ENCODE peak calls at places on chromosomes 2 and 18, in nine cellular contexts. Q is HFFc6, P is H1, F is endothelial cell, D is GM12865, B is A549, H is dorsolateral prefrontal cortex, X is cardiac fibroblast, N is GM06990. J is an unnamed sample.

GRCh38 chr2:84970266-84970955 is 550 bp upstream of the KCMF1 start:
- DNase-seq in B (peak; percentile 70), F (peak; percentile 65), N (peak; percentile 81), H (peak; percentile 40), D (peak; percentile 85), P (no peak), X (peak; percentile 53), Q (no peak), J (peak; percentile 85)

GRCh38 chr2:132374551-132374950 is 42.1 kb upstream of the GPR39 start:
- DNase-seq in D (no peak), N (no peak), B (no peak), X (no peak), Q (peak; percentile 35), P (no peak), F (no peak), H (no peak), J (no peak)

GRCh38 chr2:101120124-101120996 is 30.8 kb downstream of the TBC1D8 start:
- DNase-seq in D (peak; percentile 35), X (peak; percentile 67), P (no peak), Q (peak; percentile 72), F (no peak), B (peak; percentile 95), N (no peak), H (no peak), J (no peak)

GRCh38 chr18:21686282-21687105 is 18.1 kb downstream of the ABHD3 start:
- DNase-seq in F (no peak), P (no peak), Q (no peak), N (peak; percentile 31), H (no peak), X (peak; percentile 29), B (no peak), D (peak; percentile 48), J (no peak)

GRCh38 chr2:208265371-208265806 is 666 bp upstream of the PIKFYVE start:
- DNase-seq in H (no peak), P (no peak), B (no peak), X (peak; percentile 69), F (peak; percentile 16), Q (no peak), N (no peak), D (peak; percentile 76), J (peak; percentile 68)

GRCh38 chr2:15672961-15673918 is 81.6 kb downstream of the DDX1 start:
- DNase-seq in B (no peak), P (no peak), X (no peak), N (no peak), H (no peak), Q (no peak), F (no peak), D (no peak), J (no peak)

GRCh38 chr2:127451981-127452380 is 33.8 kb downstream of the PROC start:
- DNase-seq in P (no peak), D (no peak), B (no peak), Q (no peak), F (no peak), X (no peak), N (no peak), H (no peak), J (no peak)

GRCh38 chr2:9205481-9205880 is 1.1 kb upstream of the ASAP2 start:
- DNase-seq in F (no peak), N (no peak), D (peak; percentile 10), Q (no peak), B (no peak), X (no peak), P (no peak), H (no peak), J (peak; percentile 28)

GRCh38 chr2:11344956-11345671 is 678 bp upstream of the ROCK2 start:
- DNase-seq in X (peak; percentile 95), B (peak; percentile 82), Q (peak; percentile 81), F (no peak), D (peak; percentile 49), H (no peak), P (peak; percentile 10), N (no peak), J (peak; percentile 40)

GRCh38 chr2:45330617-45331016 is 280.4 kb downstream of the SRBD1 start:
- DNase-seq in Q (no peak), B (peak; percentile 31), H (no peak), P (no peak), X (peak; percentile 69), F (no peak), D (no peak), N (no peak), J (no peak)

GRCh38 chr2:45332094-45332493 is 279.0 kb downstream of the SRBD1 start:
- DNase-seq in Q (no peak), P (no peak), H (no peak), X (no peak), F (no peak), D (no peak), B (no peak), N (no peak), J (no peak)

GRCh38 chr2:45331034-45331786 is 279.9 kb downstream of the SRBD1 start:
- DNase-seq in X (no peak), B (peak; percentile 36), P (no peak), Q (no peak), H (no peak), F (no peak), N (no peak), D (no peak), J (no peak)

GRCh38 chr2:45330113-45330512 is 281.0 kb downstream of the SRBD1 start:
- DNase-seq in D (no peak), Q (no peak), H (no peak), N (no peak), P (no peak), X (no peak), B (no peak), F (no peak), J (no peak)

GRCh38 chr2:45329045-45329677 is 281.9 kb downstream of the SRBD1 start:
- DNase-seq in Q (peak; percentile 7), N (no peak), D (no peak), B (peak; percentile 23), X (no peak), H (no peak), F (no peak), P (no peak), J (no peak)
- TF ChIP-seq CTCF in Q (peak; percentile 14), N (no peak), D (no peak), B (no peak), X (no peak), H (no peak), F (no peak), P (no peak), J (no peak)

DNA sequence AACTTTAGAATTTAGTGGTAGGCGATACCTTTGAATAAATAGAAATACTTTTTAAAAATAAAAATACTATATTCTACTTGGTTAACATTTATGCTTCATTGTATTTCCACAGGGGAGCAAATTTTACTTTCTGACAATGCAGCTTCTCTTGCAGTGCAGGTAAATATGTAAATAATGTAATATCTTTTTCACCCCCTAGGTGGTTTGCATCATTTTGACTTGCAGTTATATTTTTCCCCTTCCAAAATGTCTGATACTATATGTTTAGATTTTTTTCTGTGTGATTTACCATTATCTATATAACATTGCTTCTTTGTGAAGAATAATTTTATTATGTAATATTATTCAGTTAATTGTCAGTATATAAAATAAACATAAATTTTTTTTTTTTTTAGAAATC is 28.5 kb downstream of the MTX2 start:
- DNase-seq in X (no peak), B (no peak), H (no peak), F (no peak), P (no peak), N (no peak), Q (no peak), D (no peak), J (no peak)
- TF ChIP-seq CTCF in X (no peak), B (no peak), H (no peak), F (peak; percentile 55), P (no peak), N (no peak), Q (peak; percentile 42), D (no peak), J (no peak)

GRCh38 chr2:104408266-104408665 is 445.6 kb upstream of the POU3F3 start:
- DNase-seq in P (no peak), Q (no peak), H (no peak), D (no peak), F (no peak), N (no peak), B (no peak), X (no peak), J (no peak)

GRCh38 chr2:104413890-104414289 is 440.0 kb upstream of the POU3F3 start:
- DNase-seq in H (no peak), N (no peak), D (no peak), Q (no peak), F (no peak), X (no peak), P (no peak), B (no peak), J (no peak)

GRCh38 chr2:104415284-104415683 is 438.6 kb upstream of the POU3F3 start:
- DNase-seq in N (no peak), D (no peak), X (no peak), Q (no peak), B (no peak), H (no peak), P (no peak), F (no peak), J (no peak)

DNA sequence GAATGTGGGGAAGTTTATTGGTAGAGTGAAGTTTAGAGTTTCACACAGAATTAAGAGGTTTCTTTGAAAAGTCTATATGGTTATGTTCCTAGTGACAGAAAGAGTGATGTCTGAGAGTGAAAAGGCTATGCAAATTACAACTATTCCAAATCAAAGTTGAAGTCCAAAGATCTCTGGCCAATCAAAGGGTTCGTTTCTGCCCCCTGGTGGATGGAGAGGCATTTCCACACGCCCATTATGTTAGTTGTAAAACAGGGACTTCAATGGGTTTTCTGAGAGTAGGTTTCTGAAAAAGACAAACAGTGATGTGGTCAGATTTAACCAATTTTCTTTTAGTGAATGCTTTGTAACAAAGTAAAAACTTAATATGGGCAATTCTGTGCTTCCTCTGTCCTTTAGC is 441.5 kb upstream of the POU3F3 start:
- DNase-seq in N (no peak), H (peak; percentile 81), B (peak; percentile 35), X (no peak), F (peak; percentile 65), P (no peak), Q (no peak), D (peak; percentile 32), J (peak; percentile 60)
- TF ChIP-seq CTCF in N (peak; percentile 79), H (peak; percentile 71), B (peak; percentile 46), X (no peak), F (peak; percentile 83), P (peak; percentile 63), Q (peak; percentile 53), D (peak; percentile 63), J (peak; percentile 61)

GRCh38 chr2:185618630-185619029 is 120.0 kb upstream of the FSIP2 start:
- DNase-seq in Q (no peak), F (no peak), X (peak; percentile 4), B (no peak), H (no peak), D (no peak), P (no peak), N (no peak), J (no peak)
- TF ChIP-seq CTCF in Q (no peak), F (no peak), X (no peak), B (no peak), H (no peak), D (no peak), P (no peak), N (no peak), J (no peak)